ENCODE peak calls at places on chromosome 1, in ten cellular contexts. One of them, this sample, is unnamed.

GRCh38 chr1:14296795-14297194 is 301.7 kb upstream of the KAZN start:
- DNase-seq in astrocyte of the spinal cord: peak; percentile 49
- DNase-seq in endodermal cell: no peak
- DNase-seq in fibroblast of pulmonary artery: no peak
- DNase-seq in K562: no peak
- DNase-seq in cardiac muscle cell: no peak
- DNase-seq in sigmoid colon: no peak
- DNase-seq in astrocyte of the cerebellum: peak; percentile 22
- DNase-seq in body of pancreas: no peak
- DNase-seq in RWPE2: no peak
- DNase-seq in this sample: no peak

GRCh38 chr1:16143566-16144324 is 12.1 kb downstream of the EPHA2 start:
- DNase-seq in fibroblast of pulmonary artery: no peak
- DNase-seq in astrocyte of the cerebellum: no peak
- DNase-seq in astrocyte of the spinal cord: peak; percentile 41
- DNase-seq in cardiac muscle cell: peak; percentile 88
- DNase-seq in sigmoid colon: no peak
- DNase-seq in K562: peak; percentile 97
- DNase-seq in body of pancreas: peak; percentile 91
- DNase-seq in RWPE2: peak; percentile 94
- DNase-seq in endodermal cell: peak; percentile 70
- DNase-seq in this sample: no peak

GRCh38 chr1:227356582-227357228 is 38.4 kb upstream of the CDC42BPA start:
- DNase-seq in astrocyte of the spinal cord: no peak
- DNase-seq in body of pancreas: peak; percentile 38
- DNase-seq in K562: peak; percentile 40
- DNase-seq in sigmoid colon: no peak
- DNase-seq in astrocyte of the cerebellum: no peak
- DNase-seq in fibroblast of pulmonary artery: peak; percentile 20
- DNase-seq in endodermal cell: peak; percentile 76
- DNase-seq in RWPE2: no peak
- DNase-seq in cardiac muscle cell: no peak
- DNase-seq in this sample: no peak

GRCh38 chr1:67814121-67814772 is 19.0 kb downstream of the GNG12 start:
- DNase-seq in cardiac muscle cell: no peak
- DNase-seq in astrocyte of the spinal cord: no peak
- DNase-seq in sigmoid colon: no peak
- DNase-seq in endodermal cell: no peak
- DNase-seq in astrocyte of the cerebellum: no peak
- DNase-seq in RWPE2: no peak
- DNase-seq in body of pancreas: no peak
- DNase-seq in fibroblast of pulmonary artery: no peak
- DNase-seq in K562: no peak
- DNase-seq in this sample: no peak

GRCh38 chr1:25579947-25580309 is 36.5 kb downstream of the LDLRAP1 start:
- DNase-seq in fibroblast of pulmonary artery: no peak
- DNase-seq in astrocyte of the cerebellum: no peak
- DNase-seq in astrocyte of the spinal cord: no peak
- DNase-seq in sigmoid colon: no peak
- DNase-seq in body of pancreas: no peak
- DNase-seq in K562: no peak
- DNase-seq in cardiac muscle cell: no peak
- DNase-seq in endodermal cell: peak; percentile 44
- DNase-seq in RWPE2: no peak
- DNase-seq in this sample: no peak

GRCh38 chr1:31040038-31040437 is 25.5 kb downstream of the PUM1 start:
- DNase-seq in astrocyte of the spinal cord: no peak
- DNase-seq in endodermal cell: no peak
- DNase-seq in astrocyte of the cerebellum: no peak
- DNase-seq in body of pancreas: no peak
- DNase-seq in RWPE2: no peak
- DNase-seq in fibroblast of pulmonary artery: no peak
- DNase-seq in K562: no peak
- DNase-seq in sigmoid colon: no peak
- DNase-seq in cardiac muscle cell: no peak
- DNase-seq in this sample: no peak

GRCh38 chr1:168373869-168374268 is 93.2 kb downstream of the TBX19 start:
- DNase-seq in RWPE2: no peak
- DNase-seq in body of pancreas: no peak
- DNase-seq in K562: peak; percentile 77
- DNase-seq in cardiac muscle cell: no peak
- DNase-seq in astrocyte of the spinal cord: no peak
- DNase-seq in fibroblast of pulmonary artery: peak; percentile 62
- DNase-seq in astrocyte of the cerebellum: no peak
- DNase-seq in endodermal cell: no peak
- DNase-seq in sigmoid colon: no peak
- DNase-seq in this sample: no peak

GRCh38 chr1:234781241-234782056 is 171.5 kb upstream of the IRF2BP2 start:
- DNase-seq in K562: peak; percentile 67
- DNase-seq in RWPE2: no peak
- DNase-seq in astrocyte of the spinal cord: no peak
- DNase-seq in fibroblast of pulmonary artery: no peak
- DNase-seq in endodermal cell: no peak
- DNase-seq in sigmoid colon: peak; percentile 61
- DNase-seq in astrocyte of the cerebellum: no peak
- DNase-seq in body of pancreas: no peak
- DNase-seq in cardiac muscle cell: no peak
- DNase-seq in this sample: no peak

DNA sequence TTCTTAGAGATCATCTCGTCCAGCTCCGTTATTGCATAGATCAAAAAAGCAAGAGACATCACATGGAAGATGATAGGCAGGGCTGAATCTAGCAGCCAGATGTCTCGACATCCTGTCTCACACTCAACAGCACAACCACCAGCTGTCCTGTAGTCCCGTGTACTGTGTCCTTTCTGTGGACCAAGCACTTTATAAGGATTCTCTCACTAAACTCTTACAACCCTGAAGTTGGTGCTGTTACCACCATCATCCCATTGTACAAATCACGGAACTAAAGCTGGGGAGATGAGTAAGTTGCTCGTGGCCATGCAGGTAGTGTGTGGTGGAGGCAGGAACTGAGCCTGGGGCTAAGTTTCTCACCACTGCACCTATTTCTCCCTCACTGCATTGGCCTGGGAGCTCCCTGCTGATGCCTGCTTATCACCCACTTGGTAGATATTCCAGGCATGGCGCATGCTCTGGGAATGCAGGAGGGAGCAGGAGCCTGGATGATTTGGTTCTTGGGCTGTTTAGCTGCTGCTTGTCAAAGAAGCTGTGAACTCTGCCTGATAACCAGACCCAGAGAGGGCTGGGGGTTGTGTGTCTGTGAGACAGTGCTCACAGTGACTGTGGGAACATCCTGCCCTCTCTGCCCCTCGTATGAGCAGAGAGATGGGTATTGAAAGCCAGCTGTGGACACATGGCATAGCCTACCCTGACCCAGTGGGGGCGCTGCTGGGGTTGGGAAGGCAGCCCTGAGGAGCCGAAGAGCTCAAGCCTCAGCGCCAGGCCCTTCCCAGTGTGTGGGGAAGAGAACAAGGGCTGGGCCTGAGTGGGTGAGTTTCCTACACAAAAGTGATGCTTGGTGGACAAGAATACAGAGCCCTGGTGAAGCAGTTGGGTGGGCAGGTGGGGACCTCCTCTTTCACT is 13.6 kb downstream of the PPFIA4 start:
- DNase-seq in body of pancreas: no peak
- DNase-seq in endodermal cell: peak; percentile 94
- DNase-seq in fibroblast of pulmonary artery: no peak
- DNase-seq in astrocyte of the spinal cord: no peak
- DNase-seq in RWPE2: peak; percentile 42
- DNase-seq in astrocyte of the cerebellum: no peak
- DNase-seq in sigmoid colon: no peak
- DNase-seq in K562: peak; percentile 50
- DNase-seq in cardiac muscle cell: peak; percentile 80
- DNase-seq in this sample: no peak
- TF ChIP-seq CTCF in body of pancreas: no peak
- TF ChIP-seq CTCF in endodermal cell: peak; percentile 83
- TF ChIP-seq CTCF in fibroblast of pulmonary artery: peak; percentile 23
- TF ChIP-seq CTCF in astrocyte of the spinal cord: peak; percentile 32
- TF ChIP-seq CTCF in RWPE2: peak; percentile 64
- TF ChIP-seq CTCF in astrocyte of the cerebellum: peak; percentile 23
- TF ChIP-seq CTCF in sigmoid colon: no peak
- TF ChIP-seq CTCF in K562: peak; percentile 64
- TF ChIP-seq CTCF in cardiac muscle cell: peak; percentile 42
- TF ChIP-seq CTCF in this sample: no peak

GRCh38 chr1:10529096-10529495 is 54.3 kb downstream of the PEX14 start:
- DNase-seq in RWPE2: no peak
- DNase-seq in K562: no peak
- DNase-seq in sigmoid colon: no peak
- DNase-seq in body of pancreas: no peak
- DNase-seq in endodermal cell: no peak
- DNase-seq in cardiac muscle cell: no peak
- DNase-seq in astrocyte of the spinal cord: no peak
- DNase-seq in astrocyte of the cerebellum: no peak
- DNase-seq in fibroblast of pulmonary artery: no peak
- DNase-seq in this sample: no peak

GRCh38 chr1:10530756-10531155 is 56.0 kb downstream of the PEX14 start:
- DNase-seq in RWPE2: no peak
- DNase-seq in K562: no peak
- DNase-seq in astrocyte of the spinal cord: peak; percentile 76
- DNase-seq in endodermal cell: no peak
- DNase-seq in cardiac muscle cell: no peak
- DNase-seq in sigmoid colon: no peak
- DNase-seq in astrocyte of the cerebellum: peak; percentile 70
- DNase-seq in fibroblast of pulmonary artery: peak; percentile 58
- DNase-seq in body of pancreas: no peak
- DNase-seq in this sample: no peak

GRCh38 chr1:10530281-10530740 is 55.6 kb downstream of the PEX14 start:
- DNase-seq in astrocyte of the spinal cord: peak; percentile 73
- DNase-seq in astrocyte of the cerebellum: peak; percentile 40
- DNase-seq in fibroblast of pulmonary artery: peak; percentile 65
- DNase-seq in K562: no peak
- DNase-seq in RWPE2: no peak
- DNase-seq in endodermal cell: peak; percentile 92
- DNase-seq in cardiac muscle cell: peak; percentile 81
- DNase-seq in body of pancreas: peak; percentile 67
- DNase-seq in sigmoid colon: peak; percentile 82
- DNase-seq in this sample: no peak

GRCh38 chr1:10529772-10530171 is 55.0 kb downstream of the PEX14 start:
- DNase-seq in body of pancreas: no peak
- DNase-seq in astrocyte of the cerebellum: no peak
- DNase-seq in K562: no peak
- DNase-seq in astrocyte of the spinal cord: no peak
- DNase-seq in RWPE2: no peak
- DNase-seq in sigmoid colon: no peak
- DNase-seq in fibroblast of pulmonary artery: no peak
- DNase-seq in cardiac muscle cell: no peak
- DNase-seq in endodermal cell: peak; percentile 74
- DNase-seq in this sample: no peak

GRCh38 chr1:10528066-10529014 is 53.6 kb downstream of the PEX14 start:
- DNase-seq in RWPE2: no peak
- DNase-seq in astrocyte of the cerebellum: peak; percentile 83
- DNase-seq in body of pancreas: peak; percentile 50
- DNase-seq in cardiac muscle cell: peak; percentile 24
- DNase-seq in fibroblast of pulmonary artery: peak; percentile 83
- DNase-seq in K562: peak; percentile 28
- DNase-seq in sigmoid colon: peak; percentile 90
- DNase-seq in astrocyte of the spinal cord: peak; percentile 87
- DNase-seq in endodermal cell: peak; percentile 55
- DNase-seq in this sample: no peak
- H3K4me3 ChIP-seq in RWPE2: no peak overlapping the region
- H3K4me3 ChIP-seq in astrocyte of the cerebellum: no peak overlapping the region
- H3K4me3 ChIP-seq in body of pancreas: no peak overlapping the region
- H3K4me3 ChIP-seq in cardiac muscle cell: no peak overlapping the region
- H3K4me3 ChIP-seq in fibroblast of pulmonary artery: no peak overlapping the region
- H3K4me3 ChIP-seq in K562: no peak overlapping the region
- H3K4me3 ChIP-seq in sigmoid colon: peak overlapping the region; percentile 19
- H3K4me3 ChIP-seq in astrocyte of the spinal cord: no peak overlapping the region
- H3K4me3 ChIP-seq in endodermal cell: no peak overlapping the region
- H3K4me3 ChIP-seq in this sample: no peak overlapping the region

GRCh38 chr1:245062906-245063305 is 91.9 kb upstream of the KIF26B start:
- DNase-seq in body of pancreas: no peak
- DNase-seq in endodermal cell: no peak
- DNase-seq in RWPE2: no peak
- DNase-seq in fibroblast of pulmonary artery: no peak
- DNase-seq in K562: no peak
- DNase-seq in astrocyte of the cerebellum: no peak
- DNase-seq in cardiac muscle cell: no peak
- DNase-seq in sigmoid colon: no peak
- DNase-seq in astrocyte of the spinal cord: no peak
- DNase-seq in this sample: no peak

GRCh38 chr1:245070836-245071615 is 83.8 kb upstream of the KIF26B start:
- DNase-seq in sigmoid colon: no peak
- DNase-seq in K562: no peak
- DNase-seq in body of pancreas: no peak
- DNase-seq in astrocyte of the spinal cord: no peak
- DNase-seq in astrocyte of the cerebellum: no peak
- DNase-seq in fibroblast of pulmonary artery: no peak
- DNase-seq in RWPE2: no peak
- DNase-seq in endodermal cell: no peak
- DNase-seq in cardiac muscle cell: no peak
- DNase-seq in this sample: no peak

DNA sequence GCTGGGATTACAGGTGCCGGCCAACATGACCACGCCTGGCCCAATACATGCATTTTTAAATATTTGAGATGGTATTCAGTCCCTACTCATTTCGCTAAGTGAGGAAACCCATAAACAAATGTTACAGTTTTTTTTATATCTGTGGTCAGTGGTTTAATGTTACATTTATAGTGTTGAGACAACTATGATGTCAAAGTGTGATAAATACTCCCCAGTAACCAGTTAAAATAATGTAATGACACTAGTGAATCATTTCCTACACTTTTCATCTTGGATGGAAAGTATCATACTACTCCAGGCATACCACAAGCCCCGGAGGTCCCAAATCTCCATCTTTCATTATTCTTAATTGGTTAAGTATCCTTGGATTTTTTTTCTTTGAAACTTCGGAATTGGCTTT is 87.5 kb upstream of the KIF26B start:
- DNase-seq in K562: no peak
- DNase-seq in sigmoid colon: no peak
- DNase-seq in fibroblast of pulmonary artery: no peak
- DNase-seq in RWPE2: no peak
- DNase-seq in endodermal cell: no peak
- DNase-seq in astrocyte of the spinal cord: peak; percentile 13
- DNase-seq in cardiac muscle cell: no peak
- DNase-seq in astrocyte of the cerebellum: no peak
- DNase-seq in body of pancreas: no peak
- DNase-seq in this sample: no peak
- TF ChIP-seq CTCF in K562: no peak
- TF ChIP-seq CTCF in sigmoid colon: no peak
- TF ChIP-seq CTCF in fibroblast of pulmonary artery: no peak
- TF ChIP-seq CTCF in RWPE2: no peak
- TF ChIP-seq CTCF in endodermal cell: no peak
- TF ChIP-seq CTCF in astrocyte of the spinal cord: no peak
- TF ChIP-seq CTCF in cardiac muscle cell: no peak
- TF ChIP-seq CTCF in astrocyte of the cerebellum: no peak
- TF ChIP-seq CTCF in body of pancreas: no peak
- TF ChIP-seq CTCF in this sample: no peak

DNA sequence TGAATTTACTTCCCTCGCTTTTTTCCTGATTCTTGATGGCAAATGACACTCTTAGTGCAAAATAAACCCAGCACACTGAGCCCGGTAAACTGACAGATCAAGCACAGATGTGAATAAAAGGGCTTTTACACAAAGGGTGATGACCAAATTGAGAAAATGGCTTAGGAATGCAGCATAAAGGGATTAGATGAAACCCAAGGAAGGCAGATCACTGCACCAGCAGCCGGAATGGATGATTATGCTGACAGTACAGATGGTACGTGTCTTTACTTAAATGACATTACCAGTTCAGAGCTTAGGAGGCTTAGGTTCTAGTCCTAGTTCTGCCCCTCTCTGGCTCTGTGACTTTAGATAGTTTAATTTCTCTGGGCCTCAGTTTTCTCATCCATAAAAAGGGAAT is 12.0 kb downstream of the PKP1 start:
- DNase-seq in fibroblast of pulmonary artery: no peak
- DNase-seq in RWPE2: no peak
- DNase-seq in astrocyte of the spinal cord: no peak
- DNase-seq in K562: no peak
- DNase-seq in body of pancreas: no peak
- DNase-seq in endodermal cell: no peak
- DNase-seq in sigmoid colon: no peak
- DNase-seq in astrocyte of the cerebellum: no peak
- DNase-seq in cardiac muscle cell: no peak
- DNase-seq in this sample: no peak
- H3K4me3 ChIP-seq in fibroblast of pulmonary artery: no peak overlapping the region
- H3K4me3 ChIP-seq in RWPE2: no peak overlapping the region
- H3K4me3 ChIP-seq in astrocyte of the spinal cord: no peak overlapping the region
- H3K4me3 ChIP-seq in K562: no peak overlapping the region
- H3K4me3 ChIP-seq in body of pancreas: no peak overlapping the region
- H3K4me3 ChIP-seq in endodermal cell: no peak overlapping the region
- H3K4me3 ChIP-seq in sigmoid colon: no peak overlapping the region
- H3K4me3 ChIP-seq in astrocyte of the cerebellum: no peak overlapping the region
- H3K4me3 ChIP-seq in cardiac muscle cell: no peak overlapping the region
- H3K4me3 ChIP-seq in this sample: no peak overlapping the region

This sample was measured in GM12864.